ENCODE peak calls at places on chromosomes 6 and 20, in four cellular contexts. One of them, this sample, is unnamed.

GRCh38 chr20:4341804-4342560 is 326.6 kb upstream of the RNF24 start:
- DNase-seq in activated T-helper 1 cell treated with Interleukin-2 at 50 U/mL for 16 hours: no peak
- DNase-seq in NCI-H82: no peak
- DNase-seq in GDM1: peak
- DNase-seq in this sample: no peak

GRCh38 chr6:170459451-170459850 is 93.7 kb downstream of the PSMB1 start:
- DNase-seq in NCI-H82: no peak
- DNase-seq in GDM1: peak
- DNase-seq in activated T-helper 1 cell treated with Interleukin-2 at 50 U/mL for 16 hours: no peak
- DNase-seq in this sample: no peak

GRCh38 chr20:25863536-25864325 is 167.1 kb upstream of the ZNF337 start:
- DNase-seq in activated T-helper 1 cell treated with Interleukin-2 at 50 U/mL for 16 hours: no peak
- DNase-seq in GDM1: no peak
- DNase-seq in NCI-H82: no peak
- DNase-seq in this sample: no peak

GRCh38 chr20:38173237-38174156 is 8.4 kb upstream of the TGM2 start:
- DNase-seq in activated T-helper 1 cell treated with Interleukin-2 at 50 U/mL for 16 hours: no peak
- DNase-seq in NCI-H82: peak
- DNase-seq in GDM1: no peak
- DNase-seq in this sample: no peak

GRCh38 chr20:57831992-57832585 is 122.3 kb upstream of the PMEPA1 start:
- DNase-seq in NCI-H82: no peak
- DNase-seq in activated T-helper 1 cell treated with Interleukin-2 at 50 U/mL for 16 hours: no peak
- DNase-seq in GDM1: no peak
- DNase-seq in this sample: no peak

GRCh38 chr20:7856756-7857155 is 83.5 kb downstream of the HAO1 start:
- DNase-seq in NCI-H82: no peak
- DNase-seq in GDM1: no peak
- DNase-seq in activated T-helper 1 cell treated with Interleukin-2 at 50 U/mL for 16 hours: no peak
- DNase-seq in this sample: no peak

GRCh38 chr6:136117081-136117480 is 133.0 kb downstream of the MTFR2 start:
- DNase-seq in NCI-H82: no peak
- DNase-seq in activated T-helper 1 cell treated with Interleukin-2 at 50 U/mL for 16 hours: no peak
- DNase-seq in GDM1: no peak
- DNase-seq in this sample: no peak

GRCh38 chr6:5541751-5542432 is 280.6 kb downstream of the FARS2 start:
- DNase-seq in GDM1: no peak
- DNase-seq in NCI-H82: no peak
- DNase-seq in activated T-helper 1 cell treated with Interleukin-2 at 50 U/mL for 16 hours: no peak
- DNase-seq in this sample: no peak

GRCh38 chr6:96649926-96650325 is 87.0 kb downstream of the FHL5 start:
- DNase-seq in activated T-helper 1 cell treated with Interleukin-2 at 50 U/mL for 16 hours: no peak
- DNase-seq in GDM1: no peak
- DNase-seq in NCI-H82: no peak
- DNase-seq in this sample: no peak

GRCh38 chr6:16635810-16636602 is 125.3 kb downstream of the ATXN1 start:
- DNase-seq in activated T-helper 1 cell treated with Interleukin-2 at 50 U/mL for 16 hours: no peak
- DNase-seq in GDM1: no peak
- DNase-seq in NCI-H82: no peak
- DNase-seq in this sample: no peak

GRCh38 chr6:41698350-41698781 is 37.0 kb downstream of the TFEB start:
- DNase-seq in activated T-helper 1 cell treated with Interleukin-2 at 50 U/mL for 16 hours: no peak
- DNase-seq in GDM1: no peak
- DNase-seq in NCI-H82: no peak
- DNase-seq in this sample: no peak

This sample was measured in T-helper 2 cell.